ENCODE peak calls at places on chromosomes 11 and 22, in six cellular contexts. One of them, this sample, is unnamed. For H3K4me1, the result is how much of the 10 kb centered on the place peaks cover.

GRCh38 chr22:39268645-39269044 is 23.9 kb upstream of the PDGFB start:
- DNase-seq in H1: no peak
- DNase-seq in mesenchymal stem cell: no peak
- DNase-seq in H9: no peak
- DNase-seq in IMR-90: no peak
- DNase-seq in neuronal stem cell: no peak
- DNase-seq in this sample: no peak

GRCh38 chr22:45007946-45008852 is 1.6 kb downstream of the PHF21B start:
- DNase-seq in mesenchymal stem cell: peak
- DNase-seq in H9: peak
- DNase-seq in H1: no peak
- DNase-seq in IMR-90: no peak
- DNase-seq in neuronal stem cell: peak
- DNase-seq in this sample: no peak

GRCh38 chr11:114709960-114710359 is 31.6 kb downstream of the NXPE2 start:
- DNase-seq in neuronal stem cell: no peak
- DNase-seq in H1: no peak
- DNase-seq in H9: no peak
- DNase-seq in IMR-90: no peak
- DNase-seq in mesenchymal stem cell: no peak
- DNase-seq in this sample: no peak

GRCh38 chr11:74534216-74534615 is 40.7 kb upstream of the LIPT2 start:
- DNase-seq in H9: no peak
- DNase-seq in neuronal stem cell: no peak
- DNase-seq in H1: no peak
- DNase-seq in IMR-90: no peak
- DNase-seq in mesenchymal stem cell: no peak
- DNase-seq in this sample: peak

GRCh38 chr22:29719894-29720645 is at the start of gene CABP7:
- DNase-seq in neuronal stem cell: no peak
- DNase-seq in H1: no peak
- DNase-seq in H9: no peak
- DNase-seq in mesenchymal stem cell: no peak
- DNase-seq in IMR-90: no peak
- DNase-seq in this sample: no peak

GRCh38 chr11:78714539-78714938 is 139.9 kb upstream of the NARS2 start:
- DNase-seq in neuronal stem cell: no peak
- DNase-seq in H9: peak
- DNase-seq in H1: no peak
- DNase-seq in IMR-90: no peak
- DNase-seq in mesenchymal stem cell: no peak
- DNase-seq in this sample: no peak

GRCh38 chr22:47044722-47045545 is 282.5 kb downstream of the TBC1D22A start:
- DNase-seq in H9: no peak
- DNase-seq in IMR-90: no peak
- DNase-seq in H1: no peak
- DNase-seq in neuronal stem cell: no peak
- DNase-seq in mesenchymal stem cell: no peak
- DNase-seq in this sample: no peak

GRCh38 chr22:42399315-42400271 is 32.6 kb downstream of the NFAM1 start:
- DNase-seq in neuronal stem cell: peak
- DNase-seq in H9: peak
- DNase-seq in H1: no peak
- DNase-seq in IMR-90: no peak
- DNase-seq in mesenchymal stem cell: peak
- DNase-seq in this sample: no peak

GRCh38 chr11:129528296-129528695 is 152.6 kb downstream of the BARX2 start:
- DNase-seq in H1: no peak
- DNase-seq in IMR-90: no peak
- DNase-seq in H9: no peak
- DNase-seq in mesenchymal stem cell: no peak
- DNase-seq in neuronal stem cell: no peak
- DNase-seq in this sample: no peak

GRCh38 chr22:17120281-17120680 is 879 bp downstream of the TMEM121B start:
- DNase-seq in mesenchymal stem cell: peak
- DNase-seq in H1: peak
- DNase-seq in H9: peak
- DNase-seq in IMR-90: peak
- DNase-seq in neuronal stem cell: peak
- DNase-seq in this sample: peak

GRCh38 chr11:124069429-124070401 is 28.6 kb upstream of the OR10G7 start:
- DNase-seq in H1: peak
- DNase-seq in IMR-90: peak
- DNase-seq in neuronal stem cell: peak
- DNase-seq in mesenchymal stem cell: peak
- DNase-seq in H9: peak
- DNase-seq in this sample: peak

GRCh38 chr22:20174785-20175596 is 24.1 kb upstream of the CCDC188 start:
- DNase-seq in H1: no peak
- DNase-seq in neuronal stem cell: no peak
- DNase-seq in IMR-90: peak
- DNase-seq in H9: no peak
- DNase-seq in mesenchymal stem cell: no peak
- DNase-seq in this sample: no peak

GRCh38 chr11:46277313-46277622 is 194 bp upstream of the CREB3L1 start:
- DNase-seq in IMR-90: peak
- DNase-seq in H1: no peak
- DNase-seq in mesenchymal stem cell: peak
- DNase-seq in neuronal stem cell: no peak
- DNase-seq in H9: no peak
- DNase-seq in this sample: no peak

GRCh38 chr11:60972182-60973030 is 926 bp downstream of the CD6 start:
- DNase-seq in H9: no peak
- DNase-seq in mesenchymal stem cell: no peak
- DNase-seq in H1: no peak
- DNase-seq in IMR-90: no peak
- DNase-seq in neuronal stem cell: no peak
- DNase-seq in this sample: no peak

GRCh38 chr11:120658071-120658423 is 146.5 kb downstream of the GRIK4 start:
- DNase-seq in mesenchymal stem cell: no peak
- DNase-seq in H1: no peak
- DNase-seq in IMR-90: no peak
- DNase-seq in neuronal stem cell: no peak
- DNase-seq in H9: no peak
- DNase-seq in this sample: no peak

GRCh38 chr22:35135165-35135564 is 69.2 kb downstream of the ISX start:
- DNase-seq in H9: no peak
- DNase-seq in H1: no peak
- DNase-seq in neuronal stem cell: no peak
- DNase-seq in mesenchymal stem cell: no peak
- DNase-seq in IMR-90: no peak
- DNase-seq in this sample: no peak

GRCh38 chr11:118607401-118608267 is at the start of gene PHLDB1:
- DNase-seq in neuronal stem cell: no peak
- DNase-seq in H9: peak
- DNase-seq in IMR-90: peak
- DNase-seq in H1: no peak
- DNase-seq in mesenchymal stem cell: peak
- DNase-seq in this sample: peak

GRCh38 chr22:34055525-34056200 is 135.4 kb upstream of the LARGE1 start:
- DNase-seq in H1: peak
- DNase-seq in mesenchymal stem cell: peak
- DNase-seq in IMR-90: no peak
- DNase-seq in H9: peak
- DNase-seq in neuronal stem cell: peak
- DNase-seq in this sample: no peak

GRCh38 chr11:38547464-38547863 is 1949.4 kb upstream of the RAG2 start:
- DNase-seq in H9: no peak
- DNase-seq in mesenchymal stem cell: peak
- DNase-seq in neuronal stem cell: no peak
- DNase-seq in H1: no peak
- DNase-seq in IMR-90: no peak
- DNase-seq in this sample: no peak

GRCh38 chr11:70545626-70545945 is 147.3 kb downstream of the CTTN start:
- DNase-seq in neuronal stem cell: no peak
- DNase-seq in H1: no peak
- DNase-seq in IMR-90: no peak
- DNase-seq in H9: no peak
- DNase-seq in mesenchymal stem cell: no peak
- DNase-seq in this sample: no peak

GRCh38 chr11:60905551-60906113 is 753 bp downstream of the PRPF19 start:
- DNase-seq in H1: no peak
- DNase-seq in H9: no peak
- DNase-seq in mesenchymal stem cell: peak
- DNase-seq in IMR-90: peak
- DNase-seq in neuronal stem cell: no peak
- DNase-seq in this sample: peak

GRCh38 chr11:35116762-35117588 is 22.0 kb upstream of the CD44 start:
- DNase-seq in IMR-90: peak
- DNase-seq in mesenchymal stem cell: no peak
- DNase-seq in H1: no peak
- DNase-seq in neuronal stem cell: no peak
- DNase-seq in H9: no peak
- DNase-seq in this sample: no peak

GRCh38 chr22:24976442-24977218 is 24.1 kb downstream of the KIAA1671 start:
- DNase-seq in neuronal stem cell: no peak
- DNase-seq in H1: no peak
- DNase-seq in H9: no peak
- DNase-seq in IMR-90: no peak
- DNase-seq in mesenchymal stem cell: no peak
- DNase-seq in this sample: no peak
- H3K4ac ChIP-seq in neuronal stem cell: no peak
- H3K4ac ChIP-seq in H1: no peak
- H3K4ac ChIP-seq in H9: no peak
- H3K4ac ChIP-seq in IMR-90: no peak
- H3K4ac ChIP-seq in mesenchymal stem cell: peak
- H3K4ac ChIP-seq in this sample: no peak

DNA sequence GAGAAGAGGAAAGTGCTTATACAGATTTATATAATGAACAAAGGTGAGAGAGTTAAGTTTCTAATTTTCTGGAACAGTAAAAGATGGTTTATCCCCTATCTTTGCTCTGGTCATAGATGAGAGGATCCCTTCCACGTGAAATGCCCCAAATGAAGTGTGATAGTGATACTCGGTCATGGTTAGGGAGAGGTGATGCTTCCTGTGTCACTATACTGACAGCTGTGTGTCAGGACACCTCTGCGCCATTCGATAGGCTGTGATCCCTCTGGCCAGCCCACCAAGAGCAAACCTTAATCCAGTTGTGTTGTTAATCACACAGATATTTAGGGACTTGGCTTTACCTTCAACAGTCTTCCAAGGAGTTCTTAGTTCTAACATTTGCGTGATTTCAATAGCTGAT is 57.7 kb downstream of the NCAM1 start:
- DNase-seq in IMR-90: no peak
- DNase-seq in neuronal stem cell: no peak
- DNase-seq in H9: no peak
- DNase-seq in H1: no peak
- DNase-seq in mesenchymal stem cell: no peak
- DNase-seq in this sample: no peak
- H3K14ac ChIP-seq in IMR-90: no peak
- H3K14ac ChIP-seq in neuronal stem cell: no peak
- H3K14ac ChIP-seq in H9: no peak
- H3K14ac ChIP-seq in H1: no peak
- H3K14ac ChIP-seq in mesenchymal stem cell: no peak
- H3K14ac ChIP-seq in this sample: no peak

GRCh38 chr11:65639623-65640482 is 2.0 kb downstream of the SIPA1 start:
- DNase-seq in IMR-90: no peak
- DNase-seq in mesenchymal stem cell: no peak
- DNase-seq in neuronal stem cell: no peak
- DNase-seq in H1: no peak
- DNase-seq in H9: no peak
- DNase-seq in this sample: no peak

GRCh38 chr11:65643971-65644370 is 6.1 kb downstream of the SIPA1 start:
- DNase-seq in IMR-90: no peak
- DNase-seq in mesenchymal stem cell: no peak
- DNase-seq in H9: peak
- DNase-seq in H1: no peak
- DNase-seq in neuronal stem cell: no peak
- DNase-seq in this sample: no peak

GRCh38 chr11:65640483-65641207 is 2.7 kb downstream of the SIPA1 start:
- DNase-seq in IMR-90: no peak
- DNase-seq in mesenchymal stem cell: no peak
- DNase-seq in H1: no peak
- DNase-seq in H9: no peak
- DNase-seq in neuronal stem cell: no peak
- DNase-seq in this sample: no peak

GRCh38 chr11:65642014-65642671 is 4.2 kb downstream of the SIPA1 start:
- DNase-seq in mesenchymal stem cell: no peak
- DNase-seq in H9: peak
- DNase-seq in neuronal stem cell: peak
- DNase-seq in IMR-90: no peak
- DNase-seq in H1: no peak
- DNase-seq in this sample: no peak

DNA sequence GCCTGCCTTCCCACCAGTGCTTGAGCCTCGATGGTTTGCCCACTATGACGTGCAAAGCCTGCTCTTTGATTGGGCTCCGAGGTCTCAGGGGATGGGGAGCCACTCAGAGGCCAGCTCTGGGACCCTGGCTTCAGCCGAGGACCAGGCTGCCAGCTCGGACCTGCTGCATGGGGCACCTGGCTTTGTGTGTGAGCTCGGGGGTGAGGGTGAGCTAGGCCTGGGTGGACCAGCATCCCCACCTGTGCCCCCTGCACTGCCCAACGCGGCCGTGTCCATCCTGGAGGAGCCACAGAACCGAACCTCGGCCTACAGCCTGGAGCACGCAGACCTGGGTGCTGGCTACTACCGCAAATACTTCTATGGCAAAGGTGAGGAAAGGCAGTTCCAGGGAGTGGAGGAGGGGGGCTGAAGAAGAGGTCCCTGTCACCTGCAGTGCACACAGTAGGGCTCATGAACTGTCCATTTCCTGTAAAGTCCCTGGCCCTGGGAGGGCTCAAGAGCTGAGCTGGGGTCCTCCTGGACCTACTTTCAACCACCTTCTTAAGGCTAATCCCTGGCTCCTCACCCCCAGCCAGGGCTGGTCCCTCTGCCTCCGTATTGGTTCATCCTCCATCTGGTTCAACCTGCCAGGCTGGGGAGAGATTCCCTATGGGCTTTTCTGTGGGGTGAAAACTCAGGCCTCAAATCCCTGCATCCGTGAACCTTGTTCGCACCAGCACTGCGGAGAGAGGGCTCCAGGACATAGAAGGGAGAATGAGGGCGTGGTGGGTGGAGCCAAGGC is 3.5 kb downstream of the SIPA1 start:
- DNase-seq in H9: no peak
- DNase-seq in neuronal stem cell: no peak
- DNase-seq in mesenchymal stem cell: no peak
- DNase-seq in IMR-90: no peak
- DNase-seq in H1: no peak
- DNase-seq in this sample: no peak
- H3K4me1 ChIP-seq in H9: under half
- H3K4me1 ChIP-seq in neuronal stem cell: under half
- H3K4me1 ChIP-seq in mesenchymal stem cell: half or more
- H3K4me1 ChIP-seq in IMR-90: under half
- H3K4me1 ChIP-seq in H1: under half
- H3K4me1 ChIP-seq in this sample: under half

GRCh38 chr11:86244522-86245368 is at the start of gene EED:
- DNase-seq in mesenchymal stem cell: peak
- DNase-seq in H9: peak
- DNase-seq in IMR-90: peak
- DNase-seq in neuronal stem cell: peak
- DNase-seq in H1: peak
- DNase-seq in this sample: peak
- H3K4ac ChIP-seq in mesenchymal stem cell: peak
- H3K4ac ChIP-seq in H9: no peak
- H3K4ac ChIP-seq in IMR-90: peak
- H3K4ac ChIP-seq in neuronal stem cell: no peak
- H3K4ac ChIP-seq in H1: peak
- H3K4ac ChIP-seq in this sample: peak